ENCODE peak calls at places on chromosomes 4 and X, in six cellular contexts. F is pancreas, N is heart left ventricle, I is DND-41, Y is endothelial cell, B is epithelial cell of proximal tubule. Q is an unnamed sample.

GRCh38 chr4:37805091-37805490 is 21.4 kb upstream of the PGM2 start:
- DNase-seq in Y (no peak), B (no peak), I (no peak), F (no peak), N (no peak), Q (no peak)

GRCh38 chr4:121168865-121169281 is 4.8 kb upstream of the TNIP3 start:
- DNase-seq in B (no peak), F (no peak), Y (no peak), N (no peak), I (no peak), Q (no peak)

GRCh38 chr4:48902266-48902665 is 4.3 kb downstream of the OCIAD2 start:
- DNase-seq in N (no peak), B (no peak), F (no peak), I (no peak), Y (no peak), Q (no peak)

GRCh38 chr4:40933272-40934053 is 183.7 kb downstream of the NSUN7 start:
- DNase-seq in F (no peak), Y (no peak), I (no peak), N (no peak), B (no peak), Q (no peak)

GRCh38 chr4:152972821-152973613 is 36.9 kb downstream of the FHDC1 start:
- DNase-seq in F (no peak), N (no peak), B (peak), I (no peak), Y (no peak), Q (no peak)

GRCh38 chr4:39469429-39470077 is 10.7 kb downstream of the LIAS start:
- DNase-seq in Y (peak), N (no peak), F (no peak), I (peak), B (peak), Q (no peak)

GRCh38 chrX:111914398-111915092 is 38.6 kb downstream of the TRPC5OS start:
- DNase-seq in F (no peak), N (no peak), B (peak), Y (no peak), I (no peak), Q (no peak)

GRCh38 chr4:180057198-180057821 is 2185.9 kb upstream of the TENM3 start:
- DNase-seq in N (no peak), Y (peak), F (no peak), I (no peak), B (no peak), Q (no peak)

GRCh38 chrX:39670281-39670680 is 427.5 kb downstream of the BCOR start:
- DNase-seq in N (no peak), I (no peak), Y (no peak), F (no peak), B (no peak), Q (no peak)

GRCh38 chr4:120132935-120133334 is 66.3 kb upstream of the MAD2L1 start:
- DNase-seq in F (no peak), Y (no peak), I (no peak), N (no peak), B (no peak), Q (no peak)

GRCh38 chr4:61468091-61468720 is 268.1 kb downstream of the ADGRL3 start:
- DNase-seq in I (no peak), Y (no peak), F (no peak), B (peak), N (no peak), Q (no peak)

GRCh38 chrX:130118941-130119640 is 8.8 kb upstream of the ELF4 start:
- DNase-seq in B (no peak), N (no peak), Y (no peak), I (no peak), F (no peak), Q (no peak)

GRCh38 chr4:102525099-102525498 is 23.9 kb downstream of the NFKB1 start:
- DNase-seq in B (no peak), N (no peak), F (no peak), I (no peak), Y (no peak), Q (no peak)

GRCh38 chrX:39636481-39636880 is 461.3 kb downstream of the BCOR start:
- DNase-seq in I (no peak), N (no peak), Y (no peak), F (no peak), B (no peak), Q (no peak)

GRCh38 chrX:5842601-5843000 is 386.1 kb downstream of the NLGN4X start:
- DNase-seq in Y (no peak), F (no peak), B (no peak), I (no peak), N (no peak), Q (no peak)

GRCh38 chrX:10859353-10859752 is 239.0 kb upstream of the MID1 start:
- DNase-seq in I (no peak), Y (no peak), N (no peak), B (no peak), F (no peak), Q (no peak)

GRCh38 chr4:136277741-136278140 is 1254.6 kb downstream of the PCDH18 start:
- DNase-seq in F (no peak), Y (no peak), I (no peak), B (no peak), N (no peak), Q (no peak)

GRCh38 chrX:132957211-132958085 is 981 bp downstream of the HS6ST2 start:
- DNase-seq in N (no peak), I (peak), Y (peak), B (no peak), F (peak), Q (no peak)

GRCh38 chrX:154411981-154412340 is 622 bp downstream of the TAFAZZIN start:
- DNase-seq in F (no peak), B (no peak), I (peak), Y (peak), N (peak), Q (peak)

GRCh38 chrX:24395775-24396174 is 35.3 kb downstream of the SUPT20HL1 start:
- DNase-seq in F (no peak), Y (peak), N (peak), I (peak), B (peak), Q (no peak)

GRCh38 chrX:135536883-135537282 is 16.4 kb downstream of the INTS6L start:
- DNase-seq in B (no peak), I (no peak), Y (no peak), N (no peak), F (no peak), Q (no peak)

GRCh38 chrX:148609766-148610698 is 109.6 kb downstream of the AFF2 start:
- DNase-seq in F (no peak), N (no peak), B (no peak), Y (no peak), I (no peak), Q (no peak)

GRCh38 chr4:2733844-2734574 is 22.1 kb downstream of the TNIP2 start:
- DNase-seq in N (no peak), B (no peak), F (no peak), I (no peak), Y (no peak), Q (no peak)

GRCh38 chrX:134546187-134546586 is 86.2 kb downstream of the HPRT1 start:
- DNase-seq in N (no peak), F (no peak), B (no peak), I (no peak), Y (no peak), Q (no peak)

GRCh38 chr4:63717384-63717783 is 691.9 kb downstream of the TECRL start:
- DNase-seq in F (no peak), Y (no peak), I (no peak), B (no peak), N (no peak), Q (no peak)

GRCh38 chr4:145920205-145920604 is 18.4 kb downstream of the ZNF827 start:
- DNase-seq in B (no peak), Y (no peak), I (no peak), F (no peak), N (no peak), Q (no peak)

GRCh38 chr4:157012296-157012695 is 40.7 kb upstream of the PDGFC start:
- DNase-seq in Y (no peak), N (no peak), F (no peak), I (no peak), B (no peak), Q (no peak)

GRCh38 chr4:74975082-74975481 is 42.2 kb downstream of the PARM1 start:
- DNase-seq in B (no peak), Y (no peak), F (no peak), I (no peak), N (no peak), Q (no peak)

GRCh38 chr4:151166662-151167061 is 67.2 kb downstream of the RPS3A start:
- DNase-seq in F (no peak), B (no peak), N (no peak), Y (no peak), I (no peak), Q (no peak)

GRCh38 chrX:115259238-115259875 is 25.5 kb upstream of the LRCH2 start:
- DNase-seq in I (no peak), F (no peak), Y (no peak), B (peak), N (no peak), Q (no peak)

GRCh38 chr4:52853351-52853750 is 8.8 kb upstream of the RASL11B start:
- DNase-seq in Y (no peak), F (no peak), B (no peak), N (no peak), I (no peak), Q (no peak)

GRCh38 chr4:70938087-70938486 is 35.9 kb downstream of the MOB1B start:
- DNase-seq in N (no peak), B (no peak), F (no peak), Y (no peak), I (no peak), Q (no peak)

GRCh38 chr4:70943115-70943514 is 40.9 kb downstream of the MOB1B start:
- DNase-seq in Y (no peak), I (no peak), F (no peak), B (no peak), N (no peak), Q (no peak)

GRCh38 chr4:70936200-70936787 is 34.1 kb downstream of the MOB1B start:
- DNase-seq in B (no peak), N (no peak), I (peak), Y (no peak), F (no peak), Q (no peak)

GRCh38 chr4:70945046-70945445 is 42.9 kb downstream of the MOB1B start:
- DNase-seq in I (no peak), F (no peak), Y (no peak), B (no peak), N (no peak), Q (no peak)

GRCh38 chr4:70940134-70940533 is 38.0 kb downstream of the MOB1B start:
- DNase-seq in I (no peak), F (no peak), N (no peak), Y (no peak), B (no peak), Q (no peak)
- TF ChIP-seq CTCF in I (peak), F (no peak), N (no peak), Y (no peak), B (peak), Q (no peak)

GRCh38 chrX:56248492-56248891 is 16.3 kb downstream of the KLF8 start:
- DNase-seq in B (no peak), I (peak), Y (peak), N (peak), F (no peak), Q (no peak)
- TF ChIP-seq CTCF in B (peak), I (peak), Y (peak), N (peak), F (peak), Q (peak)

GRCh38 chr4:4470208-4470607 is 71.6 kb downstream of the STX18 start:
- DNase-seq in B (no peak), F (no peak), I (no peak), Y (no peak), N (no peak), Q (no peak)
- TF ChIP-seq CTCF in B (no peak), F (no peak), I (no peak), Y (no peak), N (no peak), Q (no peak)

DNA sequence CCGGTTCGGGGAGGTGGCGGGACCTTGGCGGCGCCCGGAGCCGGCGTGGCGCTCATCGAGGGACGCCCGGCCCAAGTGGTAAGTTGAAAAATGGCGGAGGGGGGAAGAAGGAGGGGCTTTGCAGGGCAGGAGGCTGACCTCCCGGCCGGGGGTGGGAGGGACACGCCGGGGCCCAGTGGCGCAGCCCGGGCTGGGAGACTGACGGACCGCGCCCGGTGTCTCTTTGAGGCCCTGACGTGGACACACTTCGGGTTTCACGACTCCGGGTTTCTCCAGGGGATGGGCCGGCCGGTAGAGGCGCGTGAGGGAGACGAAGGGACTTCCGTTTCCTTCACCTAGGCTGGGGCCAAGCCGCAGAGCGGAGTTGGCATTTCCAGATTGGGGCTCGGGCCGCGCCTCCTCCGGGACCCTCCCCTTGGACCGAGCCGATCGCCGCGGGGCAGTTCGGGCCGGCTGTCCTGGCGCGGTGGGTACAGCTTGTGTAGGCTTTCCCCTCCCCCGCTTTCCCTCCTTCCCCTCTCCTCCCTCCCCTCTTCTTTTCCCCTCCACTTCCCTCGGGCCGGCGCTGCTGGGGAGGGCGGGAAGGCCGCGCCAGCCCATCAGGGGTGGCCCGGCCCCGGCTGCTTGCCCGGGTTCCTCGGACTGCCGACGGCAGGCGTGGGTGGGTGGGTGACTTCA is at the start of gene XIAP:
- DNase-seq in F (peak), I (peak), N (peak), B (no peak), Y (peak), Q (peak)
- TF ChIP-seq CTCF in F (no peak), I (no peak), N (no peak), B (no peak), Y (no peak), Q (no peak)

GRCh38 chr4:44671636-44672035 is 6.6 kb upstream of the GUF1 start:
- DNase-seq in F (no peak), N (no peak), I (no peak), Y (no peak), B (no peak), Q (no peak)

GRCh38 chr4:44678094-44679023 is at the start of gene GUF1:
- DNase-seq in B (peak), Y (peak), F (peak), I (peak), N (peak), Q (peak)

GRCh38 chr4:44670466-44671199 is 7.6 kb upstream of the GUF1 start:
- DNase-seq in F (no peak), B (no peak), I (no peak), Y (no peak), N (no peak), Q (no peak)

GRCh38 chr4:44679060-44679459 is 840 bp downstream of the GUF1 start:
- DNase-seq in N (no peak), B (no peak), Y (no peak), I (no peak), F (no peak), Q (no peak)

DNA sequence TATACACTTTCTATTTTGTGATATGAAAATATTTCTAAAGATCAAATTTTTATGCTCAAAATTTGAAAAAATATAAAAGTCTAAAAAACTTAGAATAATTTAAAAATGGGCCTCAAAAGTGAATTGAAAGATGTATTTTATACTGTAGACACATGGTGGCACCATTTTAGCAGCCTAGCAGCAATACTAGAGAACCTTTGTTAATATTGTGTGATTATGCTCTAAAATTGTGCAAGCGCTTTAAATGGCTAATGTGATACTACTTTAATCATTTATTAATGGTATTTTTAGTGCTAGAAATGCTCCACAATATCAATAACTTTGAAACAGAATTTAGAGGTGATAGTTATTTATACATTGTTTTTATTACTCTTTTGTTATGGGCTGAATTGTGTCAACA is 3.7 kb upstream of the GUF1 start:
- DNase-seq in I (no peak), F (no peak), N (no peak), Y (no peak), B (no peak), Q (no peak)
- TF ChIP-seq CTCF in I (peak), F (no peak), N (no peak), Y (no peak), B (peak), Q (peak)

DNA sequence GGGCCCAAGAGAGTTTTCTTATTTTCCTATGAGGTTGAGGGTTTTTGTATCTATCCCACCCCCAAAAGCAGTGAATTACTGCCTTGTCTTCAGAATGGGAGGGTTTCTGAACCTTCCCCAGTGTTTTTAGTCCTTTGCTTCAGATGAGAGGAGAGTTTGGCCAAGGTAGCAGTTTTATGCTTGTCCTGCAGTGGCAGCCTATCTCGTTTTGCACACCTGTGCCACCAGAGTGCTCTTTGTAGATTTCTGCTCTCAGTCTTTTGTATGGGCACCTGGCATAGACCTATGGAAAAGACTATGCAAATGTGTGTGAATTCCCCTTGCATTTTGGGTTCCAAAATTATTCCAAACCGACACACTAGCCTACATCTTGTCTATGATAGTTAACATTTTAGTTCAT is 5.8 kb downstream of the TBC1D19 start:
- DNase-seq in B (no peak), N (no peak), F (no peak), I (no peak), Y (no peak), Q (no peak)
- TF ChIP-seq CTCF in B (peak), N (no peak), F (no peak), I (peak), Y (no peak), Q (no peak)

Q was measured in osteocyte.